ENCODE peak calls at places on chromosome 14, in eight cellular contexts. F is endodermal cell, T is nephron progenitor cell, S is lower leg skin, N is kidney, E is PC-3, X is epithelial cell of esophagus, W is fibroblast of lung. R is an unnamed sample.

GRCh38 chr14:98227727-98228111 is 1044.3 kb downstream of the BCL11B start:
- DNase-seq in N (no peak), E (no peak), X (no peak), W (no peak), S (no peak), T (no peak), F (no peak), R (no peak)

GRCh38 chr14:91364524-91365270 is 52.9 kb downstream of the CCDC88C start:
- DNase-seq in T (no peak), F (peak), N (peak), E (no peak), W (no peak), X (no peak), S (no peak), R (no peak)

GRCh38 chr14:64841121-64841611 is 38.5 kb downstream of the SPTB start:
- DNase-seq in N (no peak), X (peak), S (no peak), E (peak), F (peak), T (peak), W (peak), R (no peak)

GRCh38 chr14:37834275-37834674 is 238.8 kb downstream of the TTC6 start:
- DNase-seq in S (no peak), N (no peak), E (peak), X (no peak), F (no peak), W (no peak), T (no peak), R (no peak)

GRCh38 chr14:36659010-36659821 is 2.4 kb upstream of the PAX9 start:
- DNase-seq in W (no peak), F (peak), N (peak), S (no peak), E (peak), X (peak), T (peak), R (no peak)

GRCh38 chr14:23398348-23398747 is 9.7 kb downstream of the MYH6 start:
- DNase-seq in X (no peak), W (no peak), N (peak), E (no peak), F (no peak), T (no peak), S (no peak), R (no peak)

GRCh38 chr14:73058923-73059311 is 583 bp downstream of the RBM25 start:
- DNase-seq in S (peak), T (peak), F (peak), W (peak), E (peak), X (peak), N (no peak), R (no peak)

GRCh38 chr14:50941151-50941550 is 3.1 kb downstream of the PYGL start:
- DNase-seq in T (no peak), E (no peak), N (no peak), S (no peak), X (peak), W (no peak), F (no peak), R (no peak)

GRCh38 chr14:82855912-82856381 is 1322.3 kb upstream of the SEL1L start:
- DNase-seq in T (no peak), E (peak), F (no peak), W (peak), S (no peak), N (no peak), X (peak), R (no peak)

GRCh38 chr14:103872492-103873113 is 25.2 kb upstream of the PPP1R13B start:
- DNase-seq in N (no peak), E (no peak), X (no peak), W (no peak), S (no peak), T (no peak), F (peak), R (no peak)

GRCh38 chr14:23141706-23142467 is 22.8 kb upstream of the CEBPE start:
- DNase-seq in F (no peak), N (no peak), E (peak), X (peak), S (no peak), W (peak), T (no peak), R (no peak)

GRCh38 chr14:102389261-102389660 is 26.5 kb downstream of the TECPR2 start:
- DNase-seq in F (no peak), E (no peak), T (no peak), X (no peak), W (no peak), N (no peak), S (no peak), R (no peak)

GRCh38 chr14:66974397-66975025 is 214.7 kb upstream of the GARIN2 start:
- DNase-seq in T (no peak), S (no peak), N (no peak), W (no peak), X (peak), E (peak), F (no peak), R (no peak)

GRCh38 chr14:32576088-32576795 is 247.1 kb downstream of the AKAP6 start:
- DNase-seq in W (peak), T (peak), S (peak), F (peak), E (peak), N (no peak), X (peak), R (no peak)

GRCh38 chr14:67704484-67705089 is 2.9 kb downstream of the RDH12 start:
- DNase-seq in S (no peak), E (peak), X (peak), T (no peak), F (peak), N (no peak), W (peak), R (no peak)

GRCh38 chr14:26187996-26188605 is 409.7 kb downstream of the NOVA1 start:
- DNase-seq in W (peak), F (no peak), N (no peak), S (peak), E (no peak), T (no peak), X (no peak), R (no peak)

GRCh38 chr14:101226603-101227425 is 323.3 kb upstream of the RTL1 start:
- DNase-seq in E (no peak), X (no peak), S (no peak), T (no peak), W (no peak), F (peak), N (no peak), R (no peak)

GRCh38 chr14:32202468-32202865 is 602 bp downstream of the RNU6-8 start:
- DNase-seq in E (peak), X (peak), S (no peak), T (no peak), W (peak), N (no peak), F (peak), R (no peak)

GRCh38 chr14:71931492-71932228 is 569 bp upstream of the RGS6 start:
- DNase-seq in T (peak), S (no peak), E (no peak), F (no peak), W (no peak), X (no peak), N (no peak), R (no peak)

GRCh38 chr14:80585506-80585835 is 356.1 kb downstream of the CEP128 start:
- DNase-seq in S (no peak), F (no peak), X (no peak), N (no peak), E (no peak), W (no peak), T (no peak), R (no peak)

GRCh38 chr14:40447032-40447431 is 1014.8 kb upstream of the FBXO33 start:
- DNase-seq in F (no peak), W (no peak), X (peak), S (no peak), N (no peak), E (no peak), T (peak), R (no peak)

GRCh38 chr14:64438181-64438839 is 27.0 kb upstream of the AKAP5 start:
- DNase-seq in E (peak), N (no peak), F (no peak), X (peak), S (no peak), W (peak), T (no peak), R (no peak)

GRCh38 chr14:80959448-80960006 is 4.1 kb downstream of the TSHR start:
- DNase-seq in T (no peak), N (no peak), S (no peak), E (no peak), X (no peak), F (no peak), W (no peak), R (no peak)

GRCh38 chr14:77144412-77145115 is 3.0 kb upstream of the ZDHHC22 start:
- DNase-seq in E (no peak), N (no peak), W (no peak), F (peak), T (no peak), S (no peak), X (no peak), R (no peak)

GRCh38 chr14:61860294-61860918 is 98.2 kb downstream of the SNAPC1 start:
- DNase-seq in F (peak), W (peak), X (peak), T (peak), E (peak), N (no peak), S (no peak), R (peak)

GRCh38 chr14:50831704-50832130 is 755 bp upstream of the NIN start:
- DNase-seq in T (no peak), S (no peak), F (no peak), W (no peak), E (no peak), N (no peak), X (no peak), R (no peak)

GRCh38 chr14:67943947-67944346 is 124.4 kb downstream of the RAD51B start:
- DNase-seq in T (peak), S (peak), F (peak), N (peak), E (peak), X (peak), W (peak), R (no peak)

GRCh38 chr14:80776186-80776585 is 165.4 kb downstream of the CEP128 start:
- DNase-seq in N (no peak), X (no peak), S (no peak), F (no peak), T (no peak), W (no peak), E (no peak), R (no peak)

GRCh38 chr14:87840906-87841305 is 152.1 kb downstream of the GALC start:
- DNase-seq in W (no peak), F (no peak), N (no peak), S (no peak), X (no peak), T (no peak), E (no peak), R (no peak)

GRCh38 chr14:23951590-23952143 is 1.9 kb upstream of the DHRS4 start:
- DNase-seq in S (no peak), F (peak), T (no peak), N (no peak), E (no peak), W (no peak), X (no peak), R (no peak)

GRCh38 chr14:24071144-24071697 is at the start of gene CPNE6:
- DNase-seq in N (peak), X (no peak), S (no peak), E (no peak), W (no peak), T (no peak), F (no peak), R (peak)

GRCh38 chr14:93219103-93219726 is 12.2 kb downstream of the UBR7 start:
- DNase-seq in N (no peak), T (peak), S (peak), X (peak), W (peak), F (peak), E (peak), R (peak)

GRCh38 chr14:22122227-22123187 is 448.9 kb upstream of the OR4E1 start:
- DNase-seq in S (no peak), E (peak), T (peak), N (no peak), W (no peak), X (peak), F (no peak), R (no peak)
- TF ChIP-seq CTCF in S (no peak), E (peak), T (peak), N (no peak), W (peak), X (peak), F (peak), R (no peak)

GRCh38 chr14:99609245-99610117 is 5.5 kb upstream of the CCDC85C start:
- DNase-seq in E (peak), N (no peak), F (no peak), X (peak), T (no peak), W (no peak), S (no peak), R (no peak)
- TF ChIP-seq CTCF in E (peak), N (peak), F (peak), X (peak), T (no peak), W (peak), S (no peak), R (no peak)

DNA sequence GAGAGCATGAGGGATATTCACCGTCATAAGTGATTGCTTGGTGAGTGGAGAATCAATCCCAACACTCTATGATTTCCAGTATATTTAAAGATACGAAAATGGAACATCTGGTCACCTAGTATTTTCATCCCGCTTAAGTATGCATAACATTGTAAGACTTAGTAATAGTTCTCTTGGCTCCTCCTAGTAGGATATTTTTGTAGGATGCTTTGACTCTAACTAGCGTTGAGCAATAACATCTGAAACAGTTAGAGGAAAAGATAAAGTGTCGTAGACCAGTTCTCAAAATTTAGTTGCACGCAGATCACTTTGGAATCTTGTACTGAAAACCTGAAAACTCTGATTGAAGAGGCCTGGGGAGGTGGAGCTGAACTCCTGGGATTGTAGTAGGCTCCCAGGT is 7.6 kb downstream of the SAMD4A start:
- DNase-seq in T (no peak), S (no peak), X (no peak), F (no peak), N (no peak), E (no peak), W (no peak), R (no peak)
- TF ChIP-seq CTCF in T (no peak), S (no peak), X (no peak), F (no peak), N (no peak), E (no peak), W (no peak), R (no peak)

DNA sequence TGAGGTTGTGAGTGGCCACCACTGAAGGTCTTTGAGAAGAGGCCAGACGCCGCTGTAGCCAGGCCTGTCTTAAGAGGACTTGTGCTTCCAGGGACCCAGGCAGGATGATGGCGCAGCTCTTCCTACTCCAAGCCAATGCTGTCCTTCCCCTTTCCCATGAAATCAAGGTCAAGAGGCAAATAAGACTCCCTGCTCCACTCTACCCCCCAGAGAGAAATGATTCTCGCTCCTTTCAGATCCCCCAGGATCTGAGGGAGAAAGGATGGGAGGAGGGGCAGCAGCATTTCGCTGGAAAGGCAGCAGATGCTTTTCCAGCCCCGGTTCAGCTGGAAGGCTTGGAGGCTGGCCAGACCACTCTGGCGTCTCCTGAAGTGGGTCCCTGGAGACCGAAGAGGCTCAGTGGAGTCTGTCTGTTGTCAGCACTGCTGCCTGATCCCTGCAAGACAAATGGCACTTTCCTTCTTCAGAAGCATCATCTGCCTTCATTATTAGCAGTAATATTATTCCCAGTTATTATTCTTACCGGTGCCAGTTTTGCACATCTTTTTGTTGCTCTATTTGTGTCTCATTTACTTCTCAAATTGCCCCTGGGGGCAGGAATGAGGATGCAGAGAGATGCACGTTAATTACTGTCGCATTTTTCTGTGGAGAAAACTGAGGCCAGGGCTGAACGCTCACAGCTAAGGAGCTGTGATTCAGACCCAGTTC is 51.4 kb downstream of the C14orf132 start:
- DNase-seq in S (no peak), T (peak), X (no peak), F (no peak), N (peak), E (no peak), W (peak), R (no peak)
- TF ChIP-seq CTCF in S (no peak), T (no peak), X (no peak), F (no peak), N (no peak), E (no peak), W (peak), R (no peak)

DNA sequence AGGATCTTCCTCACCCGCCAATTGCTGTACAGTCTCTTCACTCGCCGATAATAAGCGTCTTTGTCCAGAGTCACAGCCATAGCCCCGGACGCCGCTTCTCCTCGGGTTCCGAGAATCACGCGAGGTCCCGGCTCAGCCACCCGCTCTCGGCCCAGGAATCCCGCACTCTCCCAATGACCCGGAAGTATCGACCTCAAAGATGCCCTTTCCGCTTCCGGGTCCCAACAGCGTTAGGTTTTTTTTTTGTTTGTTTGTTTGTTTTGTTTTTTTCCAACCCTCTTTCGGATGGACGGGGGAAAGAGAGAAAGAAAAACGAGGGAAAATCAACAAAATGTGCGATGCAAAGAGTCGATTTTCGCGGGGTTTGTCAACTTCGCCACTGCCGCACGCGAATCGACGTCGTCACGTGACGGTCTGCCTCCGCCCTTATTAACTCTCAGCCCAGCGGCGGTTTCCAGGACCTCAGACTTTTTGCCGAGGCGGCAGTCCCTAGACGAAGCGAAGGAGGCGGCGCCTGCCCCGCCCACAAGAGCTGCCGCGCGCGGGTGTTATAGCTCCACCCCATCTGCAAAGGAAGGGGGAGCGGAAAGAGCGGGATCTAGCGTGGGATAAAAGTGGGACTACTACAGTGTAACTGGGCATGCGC is at the start of gene SUPT16H:
- DNase-seq in S (peak), F (peak), W (peak), E (peak), N (peak), T (peak), X (peak), R (peak)
- TF ChIP-seq CTCF in S (no peak), F (no peak), W (no peak), E (no peak), N (no peak), T (no peak), X (no peak), R (no peak)

GRCh38 chr14:60757617-60758016 is 23.1 kb downstream of the MNAT1 start:
- DNase-seq in N (no peak), X (peak), E (peak), F (no peak), W (peak), S (no peak), T (no peak), R (no peak)
- TF ChIP-seq CTCF in N (no peak), X (no peak), E (no peak), F (no peak), W (no peak), S (no peak), T (no peak), R (no peak)

DNA sequence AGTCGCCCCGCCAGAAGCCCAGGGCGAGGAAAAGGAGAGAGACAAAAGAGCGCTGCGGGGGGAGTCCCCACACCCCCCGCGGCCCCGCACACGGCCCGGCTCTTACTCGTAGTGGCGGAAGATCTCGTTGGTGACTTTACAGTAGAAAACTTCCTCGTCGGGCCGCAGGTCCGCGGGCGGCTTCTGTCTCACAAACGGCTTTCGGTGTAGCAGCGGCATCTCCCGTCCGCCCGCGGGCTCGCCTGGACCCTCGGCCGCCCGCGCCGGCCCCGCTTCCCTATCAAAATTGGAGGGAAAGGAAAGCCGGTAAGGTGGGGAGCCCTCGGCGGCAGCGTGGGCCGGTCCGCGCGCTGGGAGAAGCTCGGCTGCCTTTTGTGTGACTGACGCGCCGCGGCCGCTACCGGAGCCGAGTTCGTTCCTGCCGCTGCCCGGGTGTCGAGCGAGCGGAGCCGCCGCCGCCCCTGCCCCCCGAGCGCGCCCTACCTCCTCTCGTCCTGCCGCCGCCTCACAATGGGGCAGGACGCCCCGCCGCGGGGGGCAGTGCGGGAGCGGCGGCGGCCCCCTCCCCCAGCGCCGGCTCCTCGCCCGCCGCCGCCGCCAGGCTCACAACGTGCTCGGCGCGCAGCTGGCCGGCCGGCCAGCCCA is 652 bp downstream of the BAZ1A start:
- DNase-seq in E (peak), F (peak), N (peak), W (peak), S (peak), T (peak), X (peak), R (no peak)
- TF ChIP-seq CTCF in E (no peak), F (no peak), N (no peak), W (peak), S (no peak), T (no peak), X (no peak), R (no peak)

DNA sequence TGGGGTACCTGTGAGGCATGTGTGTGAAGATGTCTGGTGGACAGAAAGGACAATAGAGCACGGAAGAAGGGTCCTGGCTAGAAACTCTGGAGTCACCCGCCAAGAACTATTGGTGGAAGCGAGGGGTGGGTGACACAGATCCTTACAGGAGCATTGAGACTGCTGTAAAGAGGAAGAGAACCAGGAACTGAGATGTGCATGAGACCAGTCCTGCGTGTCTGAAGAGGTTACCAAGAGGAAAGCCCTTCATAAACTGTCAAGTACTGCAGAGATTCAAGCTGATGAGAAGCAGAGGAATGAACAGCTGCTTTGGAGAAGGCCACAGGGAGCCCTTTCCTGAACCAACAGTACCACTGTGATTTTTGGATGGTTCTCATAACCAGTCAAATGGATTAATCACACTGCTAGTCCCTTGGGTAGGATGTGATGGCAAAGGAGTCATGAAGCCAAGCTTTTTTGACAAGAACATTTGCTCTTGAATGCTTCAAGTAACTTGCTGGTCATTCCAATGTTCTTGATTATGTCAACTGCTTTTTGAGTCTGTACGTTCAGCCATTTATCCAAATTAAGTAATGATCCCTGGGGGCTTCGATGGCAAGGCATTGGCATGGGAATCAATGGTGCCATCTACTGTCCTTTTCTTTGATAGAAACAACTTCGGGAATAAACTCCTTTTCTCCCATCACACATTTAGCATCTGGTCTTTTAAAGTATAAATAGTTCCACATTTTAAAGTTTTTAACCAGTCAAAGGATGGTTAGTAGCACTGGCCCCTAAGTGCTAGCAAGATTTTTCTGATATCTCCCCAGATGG is 42.9 kb downstream of the GPR135 start:
- DNase-seq in N (no peak), F (no peak), W (no peak), T (no peak), X (no peak), S (no peak), E (peak), R (no peak)
- TF ChIP-seq CTCF in N (no peak), F (peak), W (peak), T (no peak), X (no peak), S (no peak), E (peak), R (peak)